ENCODE peak calls at places on chromosomes 12 and 14, in ten cellular contexts. One of them, this sample, is unnamed.

GRCh38 chr12:56158926-56159461 is 835 bp downstream of the MYL6 start:
- DNase-seq in choroid plexus epithelial cell: peak
- DNase-seq in left ventricle myocardium inferior: peak
- DNase-seq in AG04449: peak
- DNase-seq in psoas muscle: peak
- DNase-seq in AG09319: peak
- DNase-seq in glutamatergic neuron: peak
- DNase-seq in osteocyte: no peak
- DNase-seq in neural crest cell: peak
- DNase-seq in adrenal gland: peak
- DNase-seq in this sample: peak

GRCh38 chr14:36605506-36605857 is 23.1 kb upstream of the NKX2-8 start:
- DNase-seq in choroid plexus epithelial cell: peak
- DNase-seq in AG09319: no peak
- DNase-seq in adrenal gland: no peak
- DNase-seq in osteocyte: no peak
- DNase-seq in AG04449: no peak
- DNase-seq in glutamatergic neuron: no peak
- DNase-seq in psoas muscle: no peak
- DNase-seq in neural crest cell: no peak
- DNase-seq in left ventricle myocardium inferior: no peak
- DNase-seq in this sample: peak

GRCh38 chr14:61537567-61538463 is 157.5 kb upstream of the HIF1A start:
- DNase-seq in choroid plexus epithelial cell: peak
- DNase-seq in glutamatergic neuron: no peak
- DNase-seq in AG04449: no peak
- DNase-seq in psoas muscle: no peak
- DNase-seq in neural crest cell: no peak
- DNase-seq in AG09319: no peak
- DNase-seq in left ventricle myocardium inferior: no peak
- DNase-seq in adrenal gland: no peak
- DNase-seq in osteocyte: no peak
- DNase-seq in this sample: peak

GRCh38 chr14:63677891-63678379 is 36.3 kb upstream of the WDR89 start:
- DNase-seq in glutamatergic neuron: no peak
- DNase-seq in neural crest cell: no peak
- DNase-seq in AG04449: peak
- DNase-seq in AG09319: peak
- DNase-seq in left ventricle myocardium inferior: no peak
- DNase-seq in choroid plexus epithelial cell: peak
- DNase-seq in osteocyte: no peak
- DNase-seq in adrenal gland: no peak
- DNase-seq in psoas muscle: no peak
- DNase-seq in this sample: no peak

GRCh38 chr12:107429006-107429698 is 256.4 kb upstream of the PWP1 start:
- DNase-seq in AG04449: no peak
- DNase-seq in AG09319: no peak
- DNase-seq in psoas muscle: no peak
- DNase-seq in neural crest cell: no peak
- DNase-seq in osteocyte: no peak
- DNase-seq in left ventricle myocardium inferior: no peak
- DNase-seq in glutamatergic neuron: no peak
- DNase-seq in choroid plexus epithelial cell: no peak
- DNase-seq in adrenal gland: no peak
- DNase-seq in this sample: peak

GRCh38 chr14:49858383-49858782 is 5.8 kb upstream of the NEMF start:
- DNase-seq in AG04449: no peak
- DNase-seq in adrenal gland: no peak
- DNase-seq in choroid plexus epithelial cell: no peak
- DNase-seq in neural crest cell: no peak
- DNase-seq in left ventricle myocardium inferior: no peak
- DNase-seq in osteocyte: no peak
- DNase-seq in AG09319: no peak
- DNase-seq in psoas muscle: no peak
- DNase-seq in glutamatergic neuron: no peak
- DNase-seq in this sample: no peak

GRCh38 chr12:91319071-91319760 is 136.6 kb upstream of the DCN start:
- DNase-seq in neural crest cell: no peak
- DNase-seq in glutamatergic neuron: no peak
- DNase-seq in adrenal gland: no peak
- DNase-seq in AG09319: no peak
- DNase-seq in left ventricle myocardium inferior: no peak
- DNase-seq in osteocyte: no peak
- DNase-seq in choroid plexus epithelial cell: no peak
- DNase-seq in psoas muscle: no peak
- DNase-seq in AG04449: no peak
- DNase-seq in this sample: no peak

GRCh38 chr12:74412607-74413230 is 124.9 kb upstream of the ATXN7L3B start:
- DNase-seq in osteocyte: no peak
- DNase-seq in left ventricle myocardium inferior: no peak
- DNase-seq in neural crest cell: no peak
- DNase-seq in AG09319: no peak
- DNase-seq in psoas muscle: no peak
- DNase-seq in glutamatergic neuron: no peak
- DNase-seq in AG04449: no peak
- DNase-seq in choroid plexus epithelial cell: peak
- DNase-seq in adrenal gland: no peak
- DNase-seq in this sample: peak

GRCh38 chr12:6062427-6063378 is 61.8 kb downstream of the VWF start:
- DNase-seq in adrenal gland: peak
- DNase-seq in glutamatergic neuron: peak
- DNase-seq in psoas muscle: no peak
- DNase-seq in left ventricle myocardium inferior: no peak
- DNase-seq in AG04449: no peak
- DNase-seq in osteocyte: no peak
- DNase-seq in choroid plexus epithelial cell: peak
- DNase-seq in neural crest cell: peak
- DNase-seq in AG09319: no peak
- DNase-seq in this sample: peak

GRCh38 chr14:105860615-105861580 is 334.5 kb downstream of the TMEM121 start:
- DNase-seq in left ventricle myocardium inferior: peak
- DNase-seq in adrenal gland: no peak
- DNase-seq in choroid plexus epithelial cell: no peak
- DNase-seq in psoas muscle: peak
- DNase-seq in neural crest cell: no peak
- DNase-seq in osteocyte: peak
- DNase-seq in AG09319: no peak
- DNase-seq in glutamatergic neuron: no peak
- DNase-seq in AG04449: no peak
- DNase-seq in this sample: no peak

GRCh38 chr14:58747181-58747580 is 109.4 kb downstream of the DACT1 start:
- DNase-seq in osteocyte: no peak
- DNase-seq in glutamatergic neuron: no peak
- DNase-seq in adrenal gland: no peak
- DNase-seq in AG04449: peak
- DNase-seq in left ventricle myocardium inferior: no peak
- DNase-seq in choroid plexus epithelial cell: peak
- DNase-seq in psoas muscle: no peak
- DNase-seq in AG09319: peak
- DNase-seq in neural crest cell: no peak
- DNase-seq in this sample: peak

GRCh38 chr12:90102957-90103652 is 394.5 kb upstream of the ATP2B1 start:
- DNase-seq in neural crest cell: no peak
- DNase-seq in choroid plexus epithelial cell: peak
- DNase-seq in glutamatergic neuron: no peak
- DNase-seq in AG09319: peak
- DNase-seq in adrenal gland: no peak
- DNase-seq in left ventricle myocardium inferior: no peak
- DNase-seq in AG04449: no peak
- DNase-seq in osteocyte: no peak
- DNase-seq in psoas muscle: no peak
- DNase-seq in this sample: peak
- TF ChIP-seq CTCF in neural crest cell: peak
- TF ChIP-seq CTCF in choroid plexus epithelial cell: peak
- TF ChIP-seq CTCF in glutamatergic neuron: peak
- TF ChIP-seq CTCF in AG09319: peak
- TF ChIP-seq CTCF in adrenal gland: peak
- TF ChIP-seq CTCF in left ventricle myocardium inferior: peak
- TF ChIP-seq CTCF in AG04449: peak
- TF ChIP-seq CTCF in osteocyte: peak
- TF ChIP-seq CTCF in psoas muscle: peak
- TF ChIP-seq CTCF in this sample: peak

DNA sequence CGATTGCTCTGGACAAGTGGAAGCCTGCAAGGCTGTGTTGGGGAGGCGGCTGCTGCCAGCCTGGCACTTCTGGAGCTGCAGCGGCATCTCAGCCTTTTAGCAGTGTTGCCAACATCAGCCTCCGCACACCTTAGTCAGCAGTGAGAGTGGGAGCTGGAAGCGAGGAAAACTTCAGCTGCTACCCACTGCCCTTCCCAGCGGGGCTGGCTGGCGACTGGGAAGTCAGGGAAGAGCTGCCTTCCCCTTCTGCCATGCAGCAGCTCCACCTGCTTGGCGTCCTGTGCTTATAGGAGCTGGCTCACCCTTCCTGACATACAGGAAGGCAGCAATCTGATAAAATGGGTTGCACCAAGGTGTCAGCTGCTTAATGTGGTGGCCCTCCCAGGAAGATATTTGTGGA is 15.4 kb upstream of the PLEKHG3 start:
- DNase-seq in glutamatergic neuron: no peak
- DNase-seq in choroid plexus epithelial cell: no peak
- DNase-seq in AG09319: no peak
- DNase-seq in neural crest cell: no peak
- DNase-seq in AG04449: no peak
- DNase-seq in psoas muscle: no peak
- DNase-seq in adrenal gland: no peak
- DNase-seq in osteocyte: no peak
- DNase-seq in left ventricle myocardium inferior: no peak
- DNase-seq in this sample: no peak
- TF ChIP-seq CTCF in glutamatergic neuron: no peak
- TF ChIP-seq CTCF in choroid plexus epithelial cell: no peak
- TF ChIP-seq CTCF in AG09319: no peak
- TF ChIP-seq CTCF in neural crest cell: no peak
- TF ChIP-seq CTCF in AG04449: no peak
- TF ChIP-seq CTCF in psoas muscle: no peak
- TF ChIP-seq CTCF in adrenal gland: no peak
- TF ChIP-seq CTCF in osteocyte: no peak
- TF ChIP-seq CTCF in left ventricle myocardium inferior: no peak
- TF ChIP-seq CTCF in this sample: no peak

GRCh38 chr14:23396781-23397407 is 11.2 kb downstream of the MYH6 start:
- DNase-seq in AG04449: no peak
- DNase-seq in adrenal gland: no peak
- DNase-seq in AG09319: no peak
- DNase-seq in choroid plexus epithelial cell: no peak
- DNase-seq in glutamatergic neuron: no peak
- DNase-seq in osteocyte: no peak
- DNase-seq in neural crest cell: no peak
- DNase-seq in psoas muscle: no peak
- DNase-seq in left ventricle myocardium inferior: no peak
- DNase-seq in this sample: no peak

GRCh38 chr14:23399591-23399990 is 8.5 kb downstream of the MYH6 start:
- DNase-seq in AG04449: no peak
- DNase-seq in AG09319: no peak
- DNase-seq in adrenal gland: no peak
- DNase-seq in osteocyte: no peak
- DNase-seq in left ventricle myocardium inferior: peak
- DNase-seq in psoas muscle: peak
- DNase-seq in choroid plexus epithelial cell: peak
- DNase-seq in neural crest cell: no peak
- DNase-seq in glutamatergic neuron: no peak
- DNase-seq in this sample: no peak

GRCh38 chr14:23396126-23396525 is 11.9 kb downstream of the MYH6 start:
- DNase-seq in choroid plexus epithelial cell: no peak
- DNase-seq in adrenal gland: no peak
- DNase-seq in glutamatergic neuron: no peak
- DNase-seq in neural crest cell: no peak
- DNase-seq in left ventricle myocardium inferior: peak
- DNase-seq in AG04449: no peak
- DNase-seq in psoas muscle: peak
- DNase-seq in osteocyte: no peak
- DNase-seq in AG09319: no peak
- DNase-seq in this sample: no peak

GRCh38 chr14:23399136-23399535 is 8.9 kb downstream of the MYH6 start:
- DNase-seq in AG09319: no peak
- DNase-seq in adrenal gland: no peak
- DNase-seq in osteocyte: no peak
- DNase-seq in neural crest cell: no peak
- DNase-seq in choroid plexus epithelial cell: no peak
- DNase-seq in glutamatergic neuron: no peak
- DNase-seq in AG04449: no peak
- DNase-seq in left ventricle myocardium inferior: peak
- DNase-seq in psoas muscle: peak
- DNase-seq in this sample: no peak

GRCh38 chr14:23398348-23398747 is 9.7 kb downstream of the MYH6 start:
- DNase-seq in neural crest cell: no peak
- DNase-seq in adrenal gland: no peak
- DNase-seq in left ventricle myocardium inferior: no peak
- DNase-seq in psoas muscle: no peak
- DNase-seq in choroid plexus epithelial cell: no peak
- DNase-seq in AG09319: no peak
- DNase-seq in osteocyte: no peak
- DNase-seq in glutamatergic neuron: no peak
- DNase-seq in AG04449: no peak
- DNase-seq in this sample: no peak
- TF ChIP-seq CTCF in neural crest cell: no peak
- TF ChIP-seq CTCF in adrenal gland: no peak
- TF ChIP-seq CTCF in left ventricle myocardium inferior: no peak
- TF ChIP-seq CTCF in psoas muscle: no peak
- TF ChIP-seq CTCF in choroid plexus epithelial cell: no peak
- TF ChIP-seq CTCF in AG09319: no peak
- TF ChIP-seq CTCF in osteocyte: no peak
- TF ChIP-seq CTCF in glutamatergic neuron: no peak
- TF ChIP-seq CTCF in AG04449: no peak
- TF ChIP-seq CTCF in this sample: no peak

GRCh38 chr14:32560213-32560857 is 231.2 kb downstream of the AKAP6 start:
- DNase-seq in neural crest cell: peak
- DNase-seq in osteocyte: no peak
- DNase-seq in glutamatergic neuron: peak
- DNase-seq in choroid plexus epithelial cell: peak
- DNase-seq in psoas muscle: no peak
- DNase-seq in adrenal gland: peak
- DNase-seq in AG04449: peak
- DNase-seq in AG09319: peak
- DNase-seq in left ventricle myocardium inferior: no peak
- DNase-seq in this sample: peak

GRCh38 chr14:32567543-32568384 is 238.7 kb downstream of the AKAP6 start:
- DNase-seq in AG09319: no peak
- DNase-seq in psoas muscle: no peak
- DNase-seq in AG04449: no peak
- DNase-seq in neural crest cell: no peak
- DNase-seq in choroid plexus epithelial cell: peak
- DNase-seq in adrenal gland: no peak
- DNase-seq in left ventricle myocardium inferior: no peak
- DNase-seq in glutamatergic neuron: no peak
- DNase-seq in osteocyte: no peak
- DNase-seq in this sample: no peak

GRCh38 chr14:32565256-32565655 is 236.2 kb downstream of the AKAP6 start:
- DNase-seq in choroid plexus epithelial cell: no peak
- DNase-seq in AG04449: no peak
- DNase-seq in adrenal gland: no peak
- DNase-seq in glutamatergic neuron: no peak
- DNase-seq in neural crest cell: no peak
- DNase-seq in osteocyte: no peak
- DNase-seq in psoas muscle: no peak
- DNase-seq in left ventricle myocardium inferior: no peak
- DNase-seq in AG09319: no peak
- DNase-seq in this sample: no peak

GRCh38 chr14:32561520-32561919 is 232.4 kb downstream of the AKAP6 start:
- DNase-seq in osteocyte: no peak
- DNase-seq in AG04449: peak
- DNase-seq in adrenal gland: no peak
- DNase-seq in psoas muscle: no peak
- DNase-seq in choroid plexus epithelial cell: peak
- DNase-seq in AG09319: peak
- DNase-seq in glutamatergic neuron: no peak
- DNase-seq in left ventricle myocardium inferior: no peak
- DNase-seq in neural crest cell: no peak
- DNase-seq in this sample: no peak

GRCh38 chr14:32564591-32564990 is 235.5 kb downstream of the AKAP6 start:
- DNase-seq in psoas muscle: no peak
- DNase-seq in choroid plexus epithelial cell: peak
- DNase-seq in adrenal gland: no peak
- DNase-seq in AG09319: no peak
- DNase-seq in AG04449: no peak
- DNase-seq in left ventricle myocardium inferior: no peak
- DNase-seq in osteocyte: no peak
- DNase-seq in neural crest cell: no peak
- DNase-seq in glutamatergic neuron: no peak
- DNase-seq in this sample: no peak
- TF ChIP-seq CTCF in psoas muscle: no peak
- TF ChIP-seq CTCF in choroid plexus epithelial cell: no peak
- TF ChIP-seq CTCF in adrenal gland: no peak
- TF ChIP-seq CTCF in AG09319: no peak
- TF ChIP-seq CTCF in AG04449: no peak
- TF ChIP-seq CTCF in left ventricle myocardium inferior: no peak
- TF ChIP-seq CTCF in osteocyte: no peak
- TF ChIP-seq CTCF in neural crest cell: no peak
- TF ChIP-seq CTCF in glutamatergic neuron: no peak
- TF ChIP-seq CTCF in this sample: no peak

This sample was measured in MCF 10A.